ENCODE peak calls at places on chromosomes 13 and 19, in seven cellular contexts. D is upper lobe of left lung, A is IMR-90, O is stomach, X is Peyer's patch, N is body of pancreas, Y is esophagus squamous epithelium. F is an unnamed sample.

GRCh38 chr19:8161135-8161646 is 11.8 kb upstream of the FBN3 start:
- DNase-seq in O (peak), D (peak), N (peak), Y (no peak), A (no peak), X (peak), F (no peak)

GRCh38 chr13:60109285-60109684 is 54.4 kb downstream of the DIAPH3 start:
- DNase-seq in N (no peak), D (no peak), X (no peak), A (no peak), Y (no peak), O (no peak), F (no peak)

GRCh38 chr13:30796132-30796832 is 60.9 kb downstream of the ALOX5AP start:
- DNase-seq in N (peak), X (no peak), Y (no peak), A (peak), D (no peak), O (no peak), F (peak)

GRCh38 chr13:74372511-74372910 is 238.3 kb upstream of the KLF12 start:
- DNase-seq in D (no peak), O (no peak), X (no peak), A (no peak), Y (no peak), N (no peak), F (no peak)

GRCh38 chr13:61094865-61095264 is 320.8 kb downstream of the PCDH20 start:
- DNase-seq in Y (no peak), O (no peak), D (no peak), A (no peak), N (no peak), X (no peak), F (no peak)

GRCh38 chr19:53521373-53522202 is 16.4 kb upstream of the ZNF331 start:
- DNase-seq in A (no peak), X (no peak), D (no peak), N (no peak), O (no peak), Y (no peak), F (no peak)

GRCh38 chr19:1449467-1450442 is at the start of gene APC2:
- DNase-seq in O (no peak), Y (no peak), N (no peak), X (no peak), A (peak), D (no peak), F (no peak)

GRCh38 chr19:56476671-56477428 is at the start of gene ZNF667:
- DNase-seq in Y (no peak), X (no peak), A (peak), O (no peak), N (peak), D (no peak), F (peak)

GRCh38 chr19:52492991-52493470 is 34.4 kb upstream of the ZNF808 start:
- DNase-seq in A (no peak), Y (no peak), X (no peak), D (no peak), O (no peak), N (peak), F (peak)

GRCh38 chr19:15337202-15337601 is 4.9 kb upstream of the BRD4 start:
- DNase-seq in N (no peak), Y (no peak), A (peak), O (no peak), X (no peak), D (no peak), F (no peak)

GRCh38 chr13:50366488-50367174 is 351.4 kb downstream of the KCNRG start:
- DNase-seq in A (no peak), X (no peak), N (no peak), O (no peak), Y (no peak), D (no peak), F (no peak)

GRCh38 chr19:952680-953500 is 27.1 kb downstream of the ARID3A start:
- DNase-seq in Y (no peak), A (no peak), X (peak), O (no peak), N (peak), D (peak), F (peak)

GRCh38 chr13:34867590-34867989 is 74.5 kb upstream of the NBEA start:
- DNase-seq in O (no peak), X (no peak), D (no peak), Y (no peak), N (no peak), A (peak), F (peak)

GRCh38 chr19:35347171-35347929 is at the start of gene FFAR1:
- DNase-seq in X (peak), D (peak), N (no peak), A (no peak), O (peak), Y (no peak), F (no peak)

GRCh38 chr13:41054212-41054877 is 7.0 kb upstream of the WBP4 start:
- DNase-seq in A (peak), D (no peak), N (no peak), X (peak), O (no peak), Y (no peak), F (no peak)

GRCh38 chr13:22498006-22498405 is 682.8 kb upstream of the SGCG start:
- DNase-seq in X (no peak), D (no peak), Y (no peak), A (no peak), O (no peak), N (no peak), F (no peak)

GRCh38 chr19:41933693-41934426 is 5.6 kb upstream of the ERFL start:
- DNase-seq in N (no peak), O (no peak), A (no peak), X (no peak), Y (no peak), D (no peak), F (no peak)

GRCh38 chr13:110129076-110129475 is 177.9 kb downstream of the COL4A1 start:
- DNase-seq in Y (no peak), X (no peak), O (no peak), A (no peak), N (no peak), D (no peak), F (no peak)

GRCh38 chr13:63184693-63185092 is 1769.0 kb upstream of the PCDH20 start:
- DNase-seq in N (no peak), X (no peak), A (peak), O (no peak), Y (no peak), D (no peak), F (no peak)

GRCh38 chr13:110627351-110627750 is 12.0 kb downstream of the NAXD start:
- DNase-seq in X (no peak), N (no peak), O (no peak), Y (no peak), D (no peak), A (no peak), F (no peak)

GRCh38 chr13:21216332-21216731 is 39.9 kb downstream of the MRPL57 start:
- DNase-seq in O (no peak), A (no peak), N (no peak), D (no peak), X (no peak), Y (no peak), F (no peak)

GRCh38 chr13:21208755-21209154 is 32.3 kb downstream of the MRPL57 start:
- DNase-seq in D (no peak), N (no peak), O (no peak), Y (no peak), A (no peak), X (no peak), F (no peak)

GRCh38 chr13:21212138-21212775 is 35.8 kb downstream of the MRPL57 start:
- DNase-seq in Y (no peak), A (no peak), N (no peak), X (no peak), D (no peak), O (no peak), F (no peak)
- TF ChIP-seq POLR2A in Y (no peak), A (no peak), N (no peak), X (no peak), D (no peak), O (no peak), F (no peak)

DNA sequence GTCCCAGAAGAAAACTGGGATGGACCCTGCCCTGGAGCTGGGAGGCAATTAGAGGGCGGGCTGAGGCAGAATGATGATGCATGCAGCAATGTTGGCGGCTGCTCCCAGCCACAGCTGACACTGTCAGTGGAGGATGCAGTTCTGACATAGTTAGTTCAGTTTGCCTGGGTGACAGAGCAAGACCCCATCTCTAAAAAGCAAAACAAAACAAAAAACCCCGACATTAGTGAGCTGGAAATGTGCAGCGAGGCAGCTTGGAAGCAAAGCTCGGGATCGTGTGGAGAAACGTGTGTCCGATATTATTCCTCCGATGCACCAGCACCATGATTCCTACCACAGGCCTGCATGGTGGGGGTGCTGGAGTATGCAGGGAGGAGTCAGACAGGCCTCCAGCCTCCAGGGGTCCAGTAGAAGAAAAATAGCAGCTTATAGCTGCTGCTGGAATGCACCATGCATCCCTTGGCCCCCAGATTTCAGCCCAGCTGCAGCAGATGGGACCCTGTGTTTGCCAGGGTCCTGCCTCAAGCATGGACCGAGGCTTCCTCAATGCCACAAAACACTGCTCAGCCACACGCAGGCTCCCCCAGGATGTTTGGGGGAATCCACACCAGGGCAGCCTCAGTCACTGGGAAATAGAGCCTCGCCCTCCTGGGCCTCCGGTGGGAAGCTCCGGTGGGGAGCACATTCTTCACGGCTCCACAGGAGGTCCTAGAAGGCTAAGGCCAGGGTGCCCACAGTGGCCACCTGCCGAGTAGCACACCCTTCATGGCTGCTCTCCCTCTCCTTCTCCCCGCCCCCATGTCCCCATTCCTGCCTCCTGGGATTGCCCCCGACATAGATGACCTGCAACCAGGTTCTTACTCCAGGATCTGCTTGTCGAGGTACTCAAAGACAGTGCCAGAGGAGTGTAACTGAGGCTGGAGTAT is 110.4 kb upstream of the UQCRFS1 start:
- DNase-seq in N (no peak), D (no peak), X (no peak), O (no peak), Y (no peak), A (no peak), F (no peak)
- H3K27ac ChIP-seq in N (no peak), D (no peak), X (no peak), O (no peak), Y (no peak), A (no peak), F (no peak)

GRCh38 chr19:2949939-2950285 is 5.1 kb upstream of the ZNF77 start:
- DNase-seq in X (no peak), A (peak), D (peak), N (peak), Y (no peak), O (peak), F (no peak)

GRCh38 chr19:2950286-2951124 is 5.7 kb upstream of the ZNF77 start:
- DNase-seq in X (peak), Y (peak), O (peak), D (peak), A (peak), N (peak), F (peak)

GRCh38 chr19:2957160-2957559 is 12.4 kb upstream of the ZNF77 start:
- DNase-seq in N (no peak), X (no peak), Y (no peak), A (no peak), D (no peak), O (no peak), F (no peak)

GRCh38 chr19:2952953-2953481 is 8.2 kb upstream of the ZNF77 start:
- DNase-seq in X (no peak), N (peak), D (peak), Y (no peak), A (no peak), O (peak), F (peak)
- TF ChIP-seq POLR2A in X (no peak), N (peak), D (no peak), Y (no peak), A (no peak), O (no peak), F (peak)

GRCh38 chr19:46927106-46927505 is 66.3 kb downstream of the ARHGAP35 start:
- DNase-seq in D (no peak), Y (no peak), A (no peak), N (no peak), O (no peak), X (no peak), F (no peak)
- H3K27ac ChIP-seq in D (no peak), Y (peak), A (no peak), N (no peak), O (no peak), X (no peak), F (peak)

GRCh38 chr19:10871711-10872550 is 578 bp downstream of the CARM1 start:
- DNase-seq in N (peak), A (no peak), D (peak), Y (no peak), X (no peak), O (peak), F (peak)

GRCh38 chr19:10868872-10869547 is 2.3 kb upstream of the CARM1 start:
- DNase-seq in O (no peak), D (no peak), N (no peak), Y (no peak), X (no peak), A (no peak), F (no peak)

GRCh38 chr19:10872551-10873107 is 1.3 kb downstream of the CARM1 start:
- DNase-seq in O (no peak), Y (no peak), X (no peak), N (no peak), D (no peak), A (no peak), F (no peak)

GRCh38 chr19:10870955-10871603 is at the start of gene CARM1:
- DNase-seq in A (peak), O (peak), D (peak), N (peak), Y (peak), X (peak), F (peak)

DNA sequence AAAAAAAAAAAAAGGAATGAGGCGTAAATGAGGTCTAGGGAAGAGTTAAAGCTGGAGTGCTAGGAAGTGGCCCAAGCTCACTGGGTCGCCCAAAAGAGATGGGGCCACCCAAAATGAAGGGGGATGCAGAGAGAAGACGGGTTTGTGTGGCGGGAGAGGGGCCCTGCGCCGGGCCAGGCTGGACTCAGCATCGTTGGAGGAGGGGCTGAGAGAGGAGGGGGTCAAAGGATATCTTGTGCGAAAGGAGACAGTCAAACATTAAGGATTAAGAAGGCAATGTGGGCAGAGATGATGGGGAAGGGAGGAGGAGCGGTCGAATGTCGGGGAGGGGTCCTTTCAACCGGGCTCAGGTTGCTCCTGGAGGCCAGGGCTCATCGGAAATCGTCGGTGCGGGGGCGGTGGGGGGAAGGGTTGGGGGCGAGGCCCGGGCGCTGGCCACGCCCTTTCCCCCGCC is 825 bp upstream of the CARM1 start:
- DNase-seq in A (no peak), O (no peak), N (no peak), Y (no peak), X (no peak), D (no peak), F (no peak)
- TF ChIP-seq POLR2A in A (no peak), O (no peak), N (no peak), Y (no peak), X (no peak), D (no peak), F (no peak)

GRCh38 chr19:32676186-32676894 is 692 bp downstream of the RGS9BP start:
- DNase-seq in N (peak), A (no peak), X (no peak), Y (no peak), D (no peak), O (peak), F (peak)

GRCh38 chr19:32673573-32673972 is 1.4 kb downstream of the ANKRD27 start:
- DNase-seq in Y (no peak), O (no peak), A (no peak), N (no peak), D (no peak), X (no peak), F (no peak)

GRCh38 chr19:32674153-32674958 is 624 bp downstream of the ANKRD27 start:
- DNase-seq in D (peak), A (no peak), O (no peak), X (no peak), N (no peak), Y (no peak), F (no peak)

GRCh38 chr19:32675720-32676185 is at the start of gene RGS9BP:
- DNase-seq in Y (no peak), D (peak), O (peak), X (peak), N (peak), A (peak), F (peak)

GRCh38 chr19:32674959-32675719 is at the start of gene ANKRD27:
- DNase-seq in N (peak), Y (peak), D (peak), O (peak), X (peak), A (peak), F (peak)
- H3K27ac ChIP-seq in N (peak), Y (peak), D (peak), O (peak), X (peak), A (peak), F (peak)

GRCh38 chr19:50053119-50053518 is 27.3 kb downstream of the ZNF473 start:
- DNase-seq in O (no peak), D (no peak), N (no peak), Y (no peak), X (no peak), A (no peak), F (no peak)

GRCh38 chr19:50047686-50048085 is 21.9 kb downstream of the ZNF473 start:
- DNase-seq in D (no peak), N (no peak), A (peak), O (no peak), Y (no peak), X (no peak), F (no peak)

GRCh38 chr19:50051964-50052363 is 26.2 kb downstream of the ZNF473 start:
- DNase-seq in N (no peak), O (no peak), X (no peak), D (no peak), Y (no peak), A (no peak), F (no peak)

GRCh38 chr19:50046649-50047503 is 21.1 kb downstream of the ZNF473 start:
- DNase-seq in A (peak), N (peak), O (peak), X (peak), D (peak), Y (no peak), F (peak)

DNA sequence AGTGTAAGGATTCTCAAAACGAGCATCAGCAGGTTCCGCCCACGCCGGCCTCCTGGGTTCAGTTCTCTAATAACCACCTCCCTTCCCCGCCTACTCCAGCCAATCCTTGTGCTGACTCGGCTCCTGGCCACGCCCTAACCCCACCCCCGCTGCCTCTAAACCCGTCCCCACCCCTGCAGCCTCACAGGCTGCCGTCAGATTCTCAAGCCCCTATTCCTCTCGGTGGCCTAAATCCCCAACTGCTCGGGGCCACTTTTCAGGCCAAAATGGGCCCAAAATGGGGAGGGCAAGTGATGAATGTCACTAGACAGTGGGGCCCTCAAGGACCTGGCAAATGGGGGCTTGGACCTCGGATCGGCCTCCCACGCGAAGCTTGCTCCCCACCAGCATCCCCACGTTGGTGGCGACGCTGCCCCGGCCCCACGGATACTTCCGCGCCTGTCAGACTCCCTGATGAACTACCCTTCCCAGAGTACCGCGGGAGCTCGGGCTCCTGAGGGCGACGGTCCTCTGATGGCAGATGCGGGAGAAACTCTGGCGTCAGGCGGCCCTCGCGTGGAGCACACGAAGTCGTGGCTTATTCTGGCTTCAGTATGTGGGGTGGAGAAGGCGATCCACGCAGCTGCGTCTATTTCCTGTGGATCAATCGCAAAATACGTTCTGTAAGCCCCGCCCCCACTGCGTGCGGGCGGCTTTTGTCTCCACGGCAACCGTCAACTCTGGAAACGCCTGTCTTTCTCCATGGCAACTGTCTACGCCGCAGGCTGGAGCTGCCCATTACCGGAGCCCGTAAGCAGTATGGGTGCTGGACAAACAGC is 24.8 kb downstream of the ZNF473 start:
- DNase-seq in O (peak), X (peak), A (peak), Y (peak), N (peak), D (peak), F (peak)
- TF ChIP-seq POLR2A in O (no peak), X (no peak), A (no peak), Y (no peak), N (peak), D (no peak), F (no peak)

DNA sequence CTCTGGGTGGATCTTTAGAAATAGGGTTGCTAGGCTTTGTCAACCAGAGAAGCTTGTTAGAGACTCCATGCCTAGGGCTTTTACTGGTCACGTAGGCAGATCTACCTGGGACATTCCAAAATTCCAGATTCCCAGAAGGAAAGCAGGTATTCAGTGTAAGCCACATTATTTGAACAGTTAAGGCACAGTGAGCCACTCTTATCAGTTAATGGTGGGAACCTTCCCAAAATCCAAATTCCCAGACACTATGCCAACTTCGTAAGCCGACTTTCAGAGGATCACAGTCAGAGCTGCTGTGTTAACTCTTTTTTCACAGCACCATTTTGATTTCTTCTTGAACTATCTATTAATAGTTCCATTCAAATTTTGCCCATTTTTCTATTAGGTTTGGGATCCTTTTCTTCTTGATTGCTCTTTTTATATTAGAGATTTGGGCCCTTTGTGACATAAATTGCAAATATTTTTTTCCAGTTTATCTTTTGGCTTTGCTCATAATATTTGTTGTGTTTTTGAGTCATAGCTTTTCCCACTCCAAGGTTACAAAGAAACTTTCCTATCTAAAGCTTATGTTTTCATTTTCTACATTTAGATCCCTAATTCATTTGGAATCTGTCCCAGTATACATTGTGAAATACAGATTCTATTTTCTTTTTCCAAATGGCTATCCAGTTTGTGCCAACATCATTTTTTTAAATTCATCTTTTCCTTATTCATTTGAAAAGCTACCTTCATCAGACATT is 77.3 kb downstream of the DHRS12 start:
- DNase-seq in A (peak), D (no peak), X (no peak), O (no peak), N (no peak), Y (no peak), F (no peak)
- H3K27ac ChIP-seq in A (peak), D (no peak), X (no peak), O (peak), N (peak), Y (peak), F (no peak)